ENCODE peak calls at places on chromosomes 12 and 14, in four cellular contexts. Q, P, A and L are unnamed samples.

GRCh38 chr12:9673404-9674225 is 4.1 kb downstream of the CLEC2D start:
- DNase-seq in A (no peak), Q (no peak), P (peak), L (no peak)

GRCh38 chr12:53071591-53072551 is 7.3 kb downstream of the SPRYD3 start:
- DNase-seq in P (peak), Q (peak), A (peak), L (no peak)

GRCh38 chr12:16610743-16611142 is 4.8 kb upstream of the LMO3 start:
- DNase-seq in A (peak), P (no peak), Q (no peak), L (no peak)

GRCh38 chr12:701896-702539 is 38.8 kb upstream of the NINJ2 start:
- DNase-seq in A (no peak), Q (no peak), P (no peak), L (no peak)

GRCh38 chr14:54335569-54336155 is 61.1 kb upstream of the CDKN3 start:
- DNase-seq in P (no peak), Q (no peak), A (no peak), L (no peak)

GRCh38 chr12:94980577-94980976 is 22.9 kb downstream of the NDUFA12 start:
- DNase-seq in A (no peak), Q (no peak), P (no peak), L (peak)

GRCh38 chr14:103568952-103569351 is 6.2 kb downstream of the COA8 start:
- DNase-seq in A (peak), Q (no peak), P (no peak), L (no peak)

GRCh38 chr12:49890096-49890461 is 13.6 kb downstream of the FAIM2 start:
- DNase-seq in A (no peak), Q (no peak), P (no peak), L (no peak)

GRCh38 chr12:67649165-67650126 is 901 bp downstream of the DYRK2 start:
- DNase-seq in A (peak), P (peak), Q (peak), L (no peak)

GRCh38 chr12:83114042-83114441 is 427.3 kb downstream of the TMTC2 start:
- DNase-seq in A (no peak), Q (no peak), P (no peak), L (no peak)

GRCh38 chr14:105180598-105181528 is at the start of gene NUDT14:
- DNase-seq in Q (peak), P (peak), A (peak), L (peak)

GRCh38 chr12:89243786-89244185 is 108.5 kb downstream of the DUSP6 start:
- DNase-seq in P (no peak), Q (no peak), A (no peak), L (no peak)

GRCh38 chr12:94706250-94706661 is 55.9 kb upstream of the TMCC3 start:
- DNase-seq in Q (no peak), P (no peak), A (no peak), L (no peak)

GRCh38 chr12:6154730-6155459 is 30.4 kb upstream of the VWF start:
- DNase-seq in A (no peak), Q (no peak), P (peak), L (no peak)

GRCh38 chr14:102586420-102587119 is 5.9 kb upstream of the RCOR1 start:
- DNase-seq in Q (no peak), P (no peak), A (no peak), L (no peak)

GRCh38 chr14:50318031-50318626 is 6.0 kb downstream of the DMAC2L start:
- DNase-seq in P (no peak), A (no peak), Q (no peak), L (peak)

GRCh38 chr12:59077153-59077930 is 157.0 kb upstream of the LRIG3 start:
- DNase-seq in P (peak), A (no peak), Q (no peak), L (no peak)